ENCODE peak calls at places on chromosomes 6 and 20, in six cellular contexts. W is endothelial cell; F is activated effector memory CD4-positive, alpha-beta T cell treated with anti-CD3 and anti-CD28 coated beads, Interleukin-2, amount 50 U/mL, for 16 hours; M is uterus; I is neural crest cell; H is activated CD4-positive, alpha-beta T cell treated with anti-CD3 and anti-CD28 coated beads, Interleukin-2, amount 50 U/mL, for 48 hours. T is an unnamed sample.

GRCh38 chr20:48131581-48131980 is 346.3 kb upstream of the SULF2 start:
- DNase-seq in H (no peak), F (no peak), M (peak; percentile 79), I (no peak), W (no peak), T (no peak)

GRCh38 chr6:144066745-144067484 is 28.5 kb downstream of the SF3B5 start:
- DNase-seq in I (no peak), F (no peak), W (no peak), M (no peak), H (peak; percentile 51), T (no peak)

GRCh38 chr6:110953633-110954303 is 4.7 kb upstream of the GTF3C6 start:
- DNase-seq in I (no peak), M (no peak), F (no peak), W (no peak), H (no peak), T (no peak)

GRCh38 chr6:81800666-81801065 is 48.2 kb upstream of the TENT5A start:
- DNase-seq in W (no peak), F (no peak), H (no peak), I (no peak), M (no peak), T (no peak)

GRCh38 chr20:46365483-46366215 is 40.8 kb downstream of the ELMO2 start:
- DNase-seq in F (no peak), W (no peak), I (no peak), M (no peak), H (no peak), T (no peak)

GRCh38 chr6:77456531-77457248 is 6.6 kb downstream of the HTR1B start:
- DNase-seq in M (no peak), H (no peak), W (no peak), I (no peak), F (no peak), T (no peak)

GRCh38 chr6:139109558-139109957 is 25.3 kb upstream of the HECA start:
- DNase-seq in F (peak; percentile 70), W (peak; percentile 29), M (no peak), I (no peak), H (peak; percentile 56), T (no peak)

GRCh38 chr6:129748212-129748900 is 38.4 kb upstream of the ARHGAP18 start:
- DNase-seq in F (peak; percentile 80), I (no peak), W (no peak), H (peak; percentile 63), M (peak; percentile 58), T (peak; percentile 35)

GRCh38 chr6:128690063-128690462 is 169.7 kb upstream of the PTPRK start:
- DNase-seq in H (no peak), W (no peak), M (no peak), I (no peak), F (no peak), T (no peak)

GRCh38 chr6:162706236-162706635 is 21.3 kb downstream of the PRKN start:
- DNase-seq in W (no peak), H (no peak), M (peak; percentile 61), I (no peak), F (no peak), T (no peak)

GRCh38 chr6:166143011-166143410 is 24.6 kb downstream of the TBXT start:
- DNase-seq in H (no peak), W (no peak), F (no peak), M (no peak), I (no peak), T (no peak)

GRCh38 chr6:20826378-20826777 is 292.1 kb downstream of the CDKAL1 start:
- DNase-seq in F (no peak), M (no peak), I (no peak), H (no peak), W (no peak), T (no peak)

GRCh38 chr20:13995841-13996240 is 525 bp downstream of the MACROD2 start:
- DNase-seq in M (peak; percentile 17), I (peak; percentile 26), W (peak; percentile 43), F (no peak), H (no peak), T (peak; percentile 40)

GRCh38 chr6:80454197-80454596 is 347.7 kb downstream of the BCKDHB start:
- DNase-seq in M (no peak), I (no peak), H (no peak), F (no peak), W (no peak), T (no peak)

GRCh38 chr20:62949887-62950286 is 2.6 kb upstream of the SLC17A9 start:
- DNase-seq in F (no peak), W (no peak), I (no peak), M (no peak), H (no peak), T (no peak)

GRCh38 chr20:43029161-43029560 is 160.5 kb downstream of the PTPRT start:
- DNase-seq in H (no peak), W (no peak), I (no peak), F (no peak), M (no peak), T (no peak)

GRCh38 chr6:30837870-30838269 is 46.4 kb upstream of the DDR1 start:
- DNase-seq in H (no peak), F (no peak), I (no peak), W (no peak), M (no peak), T (no peak)

GRCh38 chr6:96760153-96760687 is 77.1 kb downstream of the GPR63 start:
- DNase-seq in I (no peak), W (no peak), M (no peak), F (no peak), H (no peak), T (no peak)

GRCh38 chr6:28105286-28105685 is 19.1 kb upstream of the ZSCAN16 start:
- DNase-seq in W (no peak), M (no peak), F (no peak), H (no peak), I (no peak), T (no peak)

GRCh38 chr6:125584468-125584939 is 164.9 kb upstream of the HEY2 start:
- DNase-seq in I (peak; percentile 29), F (no peak), H (no peak), W (no peak), M (no peak), T (no peak)

GRCh38 chr20:22563062-22563965 is 21.1 kb downstream of the FOXA2 start:
- DNase-seq in M (no peak), I (no peak), W (no peak), F (no peak), H (no peak), T (no peak)

GRCh38 chr6:114304304-114304887 is 38.4 kb downstream of the HS3ST5 start:
- DNase-seq in M (no peak), I (no peak), F (no peak), W (no peak), H (no peak), T (no peak)

GRCh38 chr6:4728436-4728769 is 47.8 kb upstream of the CDYL start:
- DNase-seq in I (no peak), M (no peak), W (no peak), H (no peak), F (no peak), T (no peak)

GRCh38 chr6:73452107-73452461 is at the start of gene CGAS:
- DNase-seq in F (peak; percentile 93), W (no peak), M (peak; percentile 57), I (no peak), H (peak; percentile 89), T (no peak)

GRCh38 chr6:112232845-112233256 is 21.5 kb downstream of the LAMA4 start:
- DNase-seq in H (no peak), F (no peak), W (no peak), M (peak; percentile 59), I (no peak), T (no peak)

GRCh38 chr6:112027942-112028674 is 25.8 kb upstream of the CCN6 start:
- DNase-seq in I (no peak), H (no peak), W (no peak), M (no peak), F (peak; percentile 72), T (no peak)

GRCh38 chr6:13454286-13455221 is 32.8 kb downstream of the GFOD1 start:
- DNase-seq in M (peak; percentile 46), I (no peak), H (peak; percentile 81), W (no peak), F (peak; percentile 90), T (no peak)

GRCh38 chr20:50012282-50013263 is 29.8 kb downstream of the SNAI1 start:
- DNase-seq in H (no peak), M (no peak), F (no peak), W (peak; percentile 68), I (no peak), T (no peak)

GRCh38 chr6:167703781-167704180 is 122.9 kb upstream of the AFDN start:
- DNase-seq in F (no peak), I (no peak), M (no peak), W (no peak), H (no peak), T (no peak)

GRCh38 chr20:25402583-25402982 is 4.9 kb upstream of the GINS1 start:
- DNase-seq in I (no peak), W (no peak), F (no peak), H (no peak), M (no peak), T (no peak)

GRCh38 chr6:1079525-1079924 is 232.4 kb upstream of the FOXQ1 start:
- DNase-seq in I (no peak), H (no peak), M (no peak), W (no peak), F (no peak), T (no peak)

GRCh38 chr6:25332671-25333071 is 53.5 kb downstream of the CARMIL1 start:
- DNase-seq in F (no peak), H (no peak), I (no peak), W (no peak), M (no peak), T (no peak)

T was measured in NCI-H1930.